ENCODE peak calls at places on chromosomes 1 and 21, in eight cellular contexts. S, J, X, Q, O, H, Z and R are unnamed samples.
A peak's percentile ranks its signal among the peaks of the same experiment; 100 is the strongest.

GRCh38 chr1:207031632-207032258 is 811 bp downstream of the C1orf116 start:
- DNase-seq in S (no peak), J (no peak), X (no peak), Q (no peak), O (peak; percentile 89), H (peak; percentile 13), Z (no peak), R (no peak)

GRCh38 chr1:169958987-169959386 is 65.3 kb upstream of the SCYL3 start:
- DNase-seq in S (no peak), J (no peak), X (no peak), Q (no peak), O (no peak), H (no peak), Z (no peak), R (no peak)

GRCh38 chr1:205994342-205994741 is 8.9 kb downstream of the RAB7B start:
- DNase-seq in S (no peak), J (no peak), X (peak; percentile 92), Q (no peak), O (no peak), H (no peak), Z (no peak), R (no peak)

GRCh38 chr1:74716822-74717221 is 16.0 kb downstream of the CRYZ start:
- DNase-seq in S (no peak), J (no peak), X (no peak), Q (no peak), O (no peak), H (no peak), Z (no peak), R (no peak)

GRCh38 chr1:12229835-12230548 is at the start of gene VPS13D:
- DNase-seq in S (peak; percentile 79), J (peak; percentile 90), X (peak; percentile 89), Q (peak; percentile 78), O (peak; percentile 87), H (peak; percentile 76), Z (peak; percentile 69), R (peak; percentile 83)

GRCh38 chr1:192809286-192810252 is 730 bp downstream of the RGS2 start:
- DNase-seq in S (peak; percentile 21), J (no peak), X (peak; percentile 62), Q (peak; percentile 73), O (peak; percentile 27), H (peak; percentile 49), Z (peak; percentile 69), R (peak; percentile 64)

GRCh38 chr1:234987415-234988159 is 141.1 kb downstream of the TOMM20 start:
- DNase-seq in S (no peak), J (no peak), X (no peak), Q (peak; percentile 64), O (peak; percentile 82), H (no peak), Z (no peak), R (no peak)

GRCh38 chr1:4022715-4023114 is 122.6 kb upstream of the C1orf174 start:
- DNase-seq in S (no peak), J (no peak), X (no peak), Q (no peak), O (no peak), H (no peak), Z (no peak), R (no peak)

GRCh38 chr1:41739061-41739955 is 179.4 kb downstream of the HIVEP3 start:
- DNase-seq in S (peak; percentile 42), J (peak; percentile 71), X (peak; percentile 76), Q (peak; percentile 33), O (peak; percentile 42), H (no peak), Z (no peak), R (no peak)

GRCh38 chr21:31293986-31294385 is 50.1 kb downstream of the TIAM1 start:
- DNase-seq in S (no peak), J (no peak), X (no peak), Q (peak; percentile 84), O (no peak), H (no peak), Z (no peak), R (no peak)

GRCh38 chr1:61332196-61332753 is 249.9 kb downstream of the NFIA start:
- DNase-seq in S (no peak), J (peak; percentile 23), X (no peak), Q (no peak), O (no peak), H (no peak), Z (no peak), R (peak; percentile 12)

GRCh38 chr1:228990906-228991569 is 255.8 kb downstream of the RHOU start:
- DNase-seq in S (no peak), J (no peak), X (no peak), Q (no peak), O (no peak), H (no peak), Z (no peak), R (no peak)

GRCh38 chr1:151802372-151802771 is 2.8 kb downstream of the LINGO4 start:
- DNase-seq in S (no peak), J (no peak), X (no peak), Q (no peak), O (no peak), H (no peak), Z (no peak), R (no peak)

GRCh38 chr1:20366766-20367602 is 76.3 kb downstream of the VWA5B1 start:
- DNase-seq in S (no peak), J (no peak), X (peak; percentile 73), Q (peak; percentile 54), O (peak; percentile 57), H (peak; percentile 40), Z (peak; percentile 78), R (no peak)

GRCh38 chr1:29586991-29587745 is 350.8 kb downstream of the PTPRU start:
- DNase-seq in S (no peak), J (no peak), X (no peak), Q (no peak), O (no peak), H (no peak), Z (no peak), R (no peak)